ENCODE peak calls at places on chromosome 5, in nine cellular contexts. T, A, N, F, H, V, R, D and E are unnamed samples.

GRCh38 chr5:4987431-4987830 is 152.7 kb upstream of the ADAMTS16 start:
- DNase-seq in T (no peak), A (no peak), N (no peak), F (no peak), H (no peak), V (no peak), R (no peak), D (no peak), E (no peak)

GRCh38 chr5:57718155-57718554 is 235.5 kb upstream of the ACTBL2 start:
- DNase-seq in T (no peak), A (no peak), N (no peak), F (no peak), H (no peak), V (no peak), R (no peak), D (no peak), E (peak)

GRCh38 chr5:171162602-171163001 is 146.4 kb upstream of the TLX3 start:
- DNase-seq in T (peak), A (no peak), N (no peak), F (no peak), H (peak), V (no peak), R (no peak), D (no peak), E (peak)

GRCh38 chr5:88882321-88883038 is 504 bp downstream of the MEF2C start:
- DNase-seq in T (no peak), A (no peak), N (no peak), F (no peak), H (no peak), V (no peak), R (no peak), D (no peak), E (peak)

GRCh38 chr5:27472000-27472763 is 433.8 kb upstream of the CDH9 start:
- DNase-seq in T (peak), A (no peak), N (no peak), F (no peak), H (peak), V (no peak), R (no peak), D (no peak), E (peak)

GRCh38 chr5:157535042-157535865 is 40.3 kb downstream of the ADAM19 start:
- DNase-seq in T (no peak), A (peak), N (peak), F (no peak), H (no peak), V (no peak), R (no peak), D (no peak), E (peak)

GRCh38 chr5:96638566-96638965 is 23.6 kb upstream of the CAST start:
- DNase-seq in T (no peak), A (no peak), N (no peak), F (no peak), H (no peak), V (no peak), R (no peak), D (no peak), E (no peak)

GRCh38 chr5:67453526-67453925 is 256.9 kb upstream of the CD180 start:
- DNase-seq in T (no peak), A (no peak), N (no peak), F (no peak), H (no peak), V (no peak), R (no peak), D (no peak), E (peak)

GRCh38 chr5:169801324-169801777 is 164.3 kb downstream of the DOCK2 start:
- DNase-seq in T (no peak), A (no peak), N (no peak), F (no peak), H (peak), V (no peak), R (no peak), D (no peak), E (peak)

GRCh38 chr5:76690704-76691469 is 25.0 kb upstream of the F2R start:
- DNase-seq in T (no peak), A (no peak), N (no peak), F (no peak), H (peak), V (no peak), R (no peak), D (no peak), E (peak)

GRCh38 chr5:2747372-2748179 is 3.9 kb downstream of the IRX2 start:
- DNase-seq in T (no peak), A (no peak), N (no peak), F (no peak), H (no peak), V (no peak), R (no peak), D (no peak), E (no peak)

GRCh38 chr5:38009754-38010386 is 170.0 kb upstream of the GDNF start:
- DNase-seq in T (no peak), A (no peak), N (no peak), F (no peak), H (no peak), V (no peak), R (no peak), D (peak), E (no peak)

GRCh38 chr5:68962632-68963484 is 131.0 kb upstream of the SLC30A5 start:
- DNase-seq in T (peak), A (peak), N (peak), F (no peak), H (peak), V (no peak), R (peak), D (peak), E (peak)

GRCh38 chr5:50694027-50694590 is 27.7 kb downstream of the PARP8 start:
- DNase-seq in T (no peak), A (no peak), N (no peak), F (no peak), H (no peak), V (no peak), R (no peak), D (no peak), E (peak)

GRCh38 chr5:68562308-68562707 is 346.8 kb downstream of the PIK3R1 start:
- DNase-seq in T (no peak), A (no peak), N (no peak), F (no peak), H (peak), V (no peak), R (no peak), D (no peak), E (peak)

GRCh38 chr5:32443145-32443540 is 1.4 kb downstream of the ZFR start:
- DNase-seq in T (peak), A (no peak), N (no peak), F (no peak), H (peak), V (no peak), R (no peak), D (no peak), E (peak)

GRCh38 chr5:56012281-56012963 is 17.7 kb upstream of the IL6ST start:
- DNase-seq in T (no peak), A (no peak), N (peak), F (no peak), H (no peak), V (no peak), R (peak), D (no peak), E (no peak)

GRCh38 chr5:41834506-41834905 is 35.7 kb downstream of the OXCT1 start:
- DNase-seq in T (no peak), A (no peak), N (no peak), F (no peak), H (no peak), V (no peak), R (no peak), D (no peak), E (no peak)

GRCh38 chr5:122943050-122943698 is 93.4 kb downstream of the PPIC start:
- DNase-seq in T (no peak), A (no peak), N (no peak), F (no peak), H (no peak), V (no peak), R (no peak), D (no peak), E (no peak)

GRCh38 chr5:122937914-122938313 is 92.5 kb downstream of the SNX24 start:
- DNase-seq in T (peak), A (peak), N (peak), F (no peak), H (no peak), V (no peak), R (no peak), D (peak), E (peak)

GRCh38 chr5:122940890-122941289 is 95.5 kb downstream of the SNX24 start:
- DNase-seq in T (no peak), A (no peak), N (no peak), F (no peak), H (no peak), V (no peak), R (no peak), D (no peak), E (no peak)

GRCh38 chr5:122942164-122942914 is 94.2 kb downstream of the PPIC start:
- DNase-seq in T (no peak), A (no peak), N (no peak), F (no peak), H (no peak), V (no peak), R (no peak), D (no peak), E (peak)

GRCh38 chr5:122941737-122942136 is 94.8 kb downstream of the PPIC start:
- DNase-seq in T (no peak), A (no peak), N (no peak), F (no peak), H (no peak), V (no peak), R (no peak), D (no peak), E (no peak)
- H3K4me3 ChIP-seq in T (no peak), A (no peak), N (no peak), F (no peak), H (no peak), V (no peak), R (no peak), D (no peak), E (no peak)

DNA sequence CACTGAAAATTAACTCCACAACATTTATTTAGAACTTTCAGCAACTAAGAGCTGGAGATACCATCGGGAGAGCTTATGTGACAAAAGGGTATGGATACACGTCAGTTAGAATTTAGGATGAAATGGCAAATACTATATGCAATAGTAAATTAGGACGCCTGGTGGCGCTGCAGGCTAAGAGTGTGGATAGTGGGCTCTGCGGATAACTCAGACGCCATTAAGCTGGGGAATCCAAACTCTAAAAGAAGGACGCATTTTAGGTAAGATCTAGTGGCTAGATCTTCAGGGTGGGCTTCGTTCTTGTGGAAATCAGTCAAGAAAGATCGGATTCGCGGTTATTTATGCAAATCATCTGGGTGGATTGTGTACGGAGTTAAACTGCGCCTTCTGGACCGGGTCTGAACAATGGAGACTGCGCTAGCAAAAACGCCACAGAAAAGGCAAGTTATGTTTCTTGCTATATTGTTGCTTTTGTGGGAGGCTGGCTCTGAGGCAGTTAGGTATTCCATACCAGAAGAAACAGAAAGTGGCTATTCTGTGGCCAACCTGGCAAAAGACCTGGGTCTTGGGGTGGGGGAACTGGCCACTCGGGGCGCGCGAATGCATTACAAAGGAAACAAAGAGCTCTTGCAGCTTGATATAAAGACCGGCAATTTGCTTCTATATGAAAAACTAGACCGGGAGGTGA is at the start of gene PCDHB5:
- DNase-seq in T (peak), A (no peak), N (no peak), F (no peak), H (peak), V (no peak), R (peak), D (no peak), E (peak)
- TF ChIP-seq CTCF in T (peak), A (no peak), N (peak), F (no peak), H (peak), V (no peak), R (peak), D (no peak), E (peak)

GRCh38 chr5:179269781-179270543 is 75.3 kb downstream of the ADAMTS2 start:
- DNase-seq in T (no peak), A (no peak), N (no peak), F (no peak), H (no peak), V (peak), R (peak), D (peak), E (no peak)

GRCh38 chr5:179268399-179268952 is 76.8 kb downstream of the ADAMTS2 start:
- DNase-seq in T (no peak), A (no peak), N (peak), F (no peak), H (no peak), V (peak), R (peak), D (no peak), E (no peak)

GRCh38 chr5:179270581-179271300 is 74.5 kb downstream of the ADAMTS2 start:
- DNase-seq in T (no peak), A (no peak), N (peak), F (no peak), H (no peak), V (peak), R (peak), D (peak), E (peak)

GRCh38 chr5:179267671-179268071 is 77.6 kb downstream of the ADAMTS2 start:
- DNase-seq in T (no peak), A (no peak), N (peak), F (no peak), H (no peak), V (peak), R (no peak), D (peak), E (no peak)

GRCh38 chr5:179268966-179269693 is 76.1 kb downstream of the ADAMTS2 start:
- DNase-seq in T (no peak), A (no peak), N (no peak), F (no peak), H (no peak), V (peak), R (peak), D (no peak), E (peak)
- H3K27ac ChIP-seq in T (no peak), A (no peak), N (no peak), F (no peak), H (peak), V (peak), R (no peak), D (peak), E (peak)

DNA sequence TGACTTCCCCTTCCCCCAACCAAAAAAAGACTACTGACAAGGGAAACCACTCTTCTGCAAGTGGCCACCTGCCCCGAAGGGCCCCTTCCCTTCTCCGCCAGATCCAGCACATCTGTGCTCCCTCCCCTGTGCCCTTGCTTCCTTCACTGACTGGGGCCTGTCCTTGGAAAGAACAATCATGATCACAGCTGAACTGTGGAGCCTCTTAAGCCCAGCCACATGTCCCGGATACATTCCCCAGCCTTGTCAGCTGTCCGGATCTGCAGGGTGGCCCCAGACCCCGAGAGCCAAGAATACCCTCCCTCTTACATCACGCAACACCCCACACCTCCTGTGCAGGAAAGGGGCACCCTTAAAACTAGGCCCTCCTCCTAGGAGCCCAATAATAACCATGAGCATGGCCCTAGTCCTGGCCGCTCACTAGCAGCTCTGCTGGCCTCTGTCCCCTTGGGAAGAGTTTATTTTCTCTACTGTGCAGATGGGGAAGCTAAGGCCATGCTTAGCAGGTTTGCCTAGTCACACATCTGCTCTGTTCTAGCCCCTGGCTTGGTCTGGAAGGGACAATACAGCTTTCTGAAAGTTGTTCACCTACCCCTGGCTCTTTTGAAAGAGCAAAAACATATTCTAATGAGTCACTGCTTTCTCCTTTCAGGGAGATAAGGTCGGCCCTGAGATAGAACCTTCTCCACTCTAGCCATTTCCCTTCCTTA is 3.8 kb downstream of the SPRY4 start:
- DNase-seq in T (peak), A (no peak), N (no peak), F (no peak), H (no peak), V (no peak), R (no peak), D (no peak), E (peak)
- H3K4me3 ChIP-seq in T (peak), A (peak), N (peak), F (no peak), H (no peak), V (no peak), R (no peak), D (peak), E (peak)